ENCODE peak calls at places on chromosomes 12 and 14, in ten cellular contexts. W is IMR-90; K is tibial nerve; V is ovary; E is PC-3; C is GM12878; Y is CD4-positive, CD25-positive, alpha-beta regulatory T cell; Q is SK-N-SH; U is cardiac muscle cell; N is psoas muscle. Z is an unnamed sample.

GRCh38 chr12:82609234-82609914 is 77.3 kb upstream of the TMTC2 start:
- DNase-seq in W (no peak), K (no peak), V (no peak), E (peak; percentile 35), C (no peak), Y (no peak), Q (no peak), U (no peak), N (no peak), Z (no peak)

GRCh38 chr12:65106948-65107347 is 14.2 kb downstream of the WIF1 start:
- DNase-seq in W (peak; percentile 3), K (no peak), V (no peak), E (peak; percentile 56), C (no peak), Y (no peak), Q (no peak), U (no peak), N (no peak), Z (no peak)

GRCh38 chr14:53979747-53980642 is 23.4 kb upstream of the BMP4 start:
- DNase-seq in W (peak; percentile 60), K (peak; percentile 72), V (peak; percentile 46), E (no peak), C (no peak), Y (no peak), Q (no peak), U (no peak), N (peak; percentile 72), Z (no peak)

GRCh38 chr12:129559756-129560155 is 344.1 kb downstream of the TMEM132D start:
- DNase-seq in W (no peak), K (no peak), V (no peak), E (no peak), C (no peak), Y (no peak), Q (no peak), U (no peak), N (no peak), Z (no peak)

GRCh38 chr14:72644038-72644437 is 249.9 kb downstream of the DPF3 start:
- DNase-seq in W (peak; percentile 30), K (no peak), V (no peak), E (no peak), C (no peak), Y (no peak), Q (no peak), U (no peak), N (no peak), Z (no peak)

GRCh38 chr14:35335388-35336092 is 43.4 kb downstream of the PSMA6 start:
- DNase-seq in W (no peak), K (no peak), V (peak; percentile 75), E (peak; percentile 46), C (no peak), Y (no peak), Q (peak; percentile 36), U (peak; percentile 37), N (peak; percentile 53), Z (no peak)

GRCh38 chr12:53486730-53487487 is 12.3 kb downstream of the MAP3K12 start:
- DNase-seq in W (no peak), K (no peak), V (no peak), E (no peak), C (no peak), Y (no peak), Q (no peak), U (no peak), N (no peak), Z (no peak)

GRCh38 chr14:23514009-23514962 is 37.3 kb downstream of the ZFHX2 start:
- DNase-seq in W (no peak), K (no peak), V (no peak), E (no peak), C (no peak), Y (no peak), Q (no peak), U (no peak), N (no peak), Z (no peak)

GRCh38 chr12:69966839-69967238 is 141.8 kb downstream of the MYRFL start:
- DNase-seq in W (peak; percentile 6), K (no peak), V (no peak), E (peak; percentile 92), C (no peak), Y (no peak), Q (no peak), U (no peak), N (no peak), Z (no peak)

GRCh38 chr14:37903561-37904191 is 304.0 kb upstream of the SSTR1 start:
- DNase-seq in W (peak; percentile 59), K (peak; percentile 42), V (no peak), E (peak; percentile 83), C (no peak), Y (peak; percentile 42), Q (peak; percentile 4), U (peak; percentile 55), N (no peak), Z (no peak)

GRCh38 chr14:104085032-104085888 is at the start of gene ASPG:
- DNase-seq in W (no peak), K (no peak), V (peak; percentile 82), E (no peak), C (no peak), Y (no peak), Q (peak; percentile 50), U (peak; percentile 43), N (peak; percentile 25), Z (no peak)

GRCh38 chr14:76754586-76754985 is 6.7 kb upstream of the VASH1 start:
- DNase-seq in W (no peak), K (no peak), V (no peak), E (no peak), C (no peak), Y (no peak), Q (no peak), U (no peak), N (no peak), Z (no peak)

GRCh38 chr12:104686196-104686595 is 229.4 kb downstream of the CHST11 start:
- DNase-seq in W (peak; percentile 41), K (no peak), V (no peak), E (peak; percentile 21), C (no peak), Y (no peak), Q (no peak), U (no peak), N (no peak), Z (no peak)

GRCh38 chr12:104691661-104692334 is 235.1 kb downstream of the CHST11 start:
- DNase-seq in W (no peak), K (no peak), V (no peak), E (no peak), C (no peak), Y (no peak), Q (no peak), U (no peak), N (no peak), Z (no peak)

GRCh38 chr12:104689630-104690029 is 232.9 kb downstream of the CHST11 start:
- DNase-seq in W (no peak), K (no peak), V (no peak), E (no peak), C (no peak), Y (no peak), Q (no peak), U (no peak), N (no peak), Z (no peak)

GRCh38 chr12:104684884-104685283 is 228.1 kb downstream of the CHST11 start:
- DNase-seq in W (peak; percentile 67), K (no peak), V (no peak), E (no peak), C (no peak), Y (no peak), Q (no peak), U (no peak), N (no peak), Z (no peak)

GRCh38 chr12:104687823-104688573 is 231.2 kb downstream of the CHST11 start:
- DNase-seq in W (no peak), K (no peak), V (no peak), E (no peak), C (no peak), Y (no peak), Q (no peak), U (no peak), N (no peak), Z (no peak)
- H3K4me1 ChIP-seq in W (no peaks in the 10 kb centered on the region), K (no peaks in the 10 kb centered on the region), V (no peaks in the 10 kb centered on the region), E (peaks cover 9% of the 10 kb centered on the region), C (peaks cover 34% of the 10 kb centered on the region), Y (peaks cover 30% of the 10 kb centered on the region), Q (peaks cover 10% of the 10 kb centered on the region), U (no peaks in the 10 kb centered on the region), N (no peaks in the 10 kb centered on the region), Z (no peaks in the 10 kb centered on the region)

GRCh38 chr14:29757711-29758233 is 169.9 kb downstream of the PRKD1 start:
- DNase-seq in W (no peak), K (no peak), V (no peak), E (no peak), C (no peak), Y (no peak), Q (no peak), U (no peak), N (no peak), Z (no peak)
- H3K9me3 ChIP-seq in W (no peaks in the 10 kb centered on the region), K (no peaks in the 10 kb centered on the region), V (no peaks in the 10 kb centered on the region), E (no peaks in the 10 kb centered on the region), C (no peaks in the 10 kb centered on the region), Y (no peaks in the 10 kb centered on the region), Q (no peaks in the 10 kb centered on the region), U (no peaks in the 10 kb centered on the region), N (no peaks in the 10 kb centered on the region), Z (no peaks in the 10 kb centered on the region)

GRCh38 chr12:24797901-24798300 is 151.0 kb downstream of the BCAT1 start:
- DNase-seq in W (no peak), K (no peak), V (no peak), E (no peak), C (no peak), Y (no peak), Q (no peak), U (no peak), N (no peak), Z (no peak)

GRCh38 chr12:24791622-24792021 is 157.3 kb downstream of the BCAT1 start:
- DNase-seq in W (no peak), K (no peak), V (no peak), E (no peak), C (no peak), Y (no peak), Q (no peak), U (no peak), N (no peak), Z (no peak)

GRCh38 chr12:24798335-24798734 is 150.6 kb downstream of the BCAT1 start:
- DNase-seq in W (no peak), K (no peak), V (no peak), E (no peak), C (peak; percentile 73), Y (no peak), Q (no peak), U (no peak), N (no peak), Z (no peak)

GRCh38 chr12:24795699-24796385 is 153.1 kb downstream of the BCAT1 start:
- DNase-seq in W (no peak), K (no peak), V (no peak), E (no peak), C (no peak), Y (peak; percentile 18), Q (no peak), U (no peak), N (no peak), Z (no peak)
- H3K4me3 ChIP-seq in W (no peak overlapping the region), K (no peak overlapping the region), V (peak overlapping the region; percentile 1), E (peak overlapping the region; percentile 43), C (no peak overlapping the region), Y (peak overlapping the region; percentile 96), Q (no peak overlapping the region), U (no peak overlapping the region), N (peak overlapping the region; percentile 32), Z (no peak overlapping the region)

DNA sequence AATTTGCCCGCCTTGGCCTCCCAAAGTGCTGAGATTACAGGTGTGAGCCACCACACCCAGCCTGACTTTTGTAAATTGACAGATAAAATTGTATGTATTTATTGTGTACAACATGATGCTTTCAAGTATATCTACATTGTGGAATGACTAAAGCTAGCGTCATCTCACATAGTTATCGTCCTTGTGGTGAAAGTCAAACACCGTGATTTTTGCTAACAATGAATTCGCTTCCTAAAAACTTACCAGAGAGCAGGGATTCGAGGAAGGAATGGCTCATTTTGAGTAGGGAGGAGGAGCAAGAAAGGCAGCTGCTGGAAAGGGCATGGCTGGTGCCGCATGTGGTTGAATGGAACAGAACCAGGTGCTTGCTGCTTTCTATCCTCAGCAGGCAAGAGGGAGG is 85.4 kb downstream of the LGMN start:
- DNase-seq in W (peak; percentile 30), K (no peak), V (no peak), E (peak; percentile 95), C (no peak), Y (no peak), Q (no peak), U (no peak), N (no peak), Z (no peak)
- H3K4me1 ChIP-seq in W (no peaks in the 10 kb centered on the region), K (peaks cover 8% of the 10 kb centered on the region), V (no peaks in the 10 kb centered on the region), E (peaks cover 6% of the 10 kb centered on the region), C (peaks cover 28% of the 10 kb centered on the region), Y (peaks cover 63% of the 10 kb centered on the region), Q (no peaks in the 10 kb centered on the region), U (no peaks in the 10 kb centered on the region), N (no peaks in the 10 kb centered on the region), Z (no peaks in the 10 kb centered on the region)